ENCODE peak calls at places on chromosomes 3 and 15, in six cellular contexts. A is GM03348; W is activated T-helper 1 cell treated with anti-CD3 and anti-CD28 coated beads, Interleukin-2, amount 50 U/mL, for 16 hours; N is fibroblast of pulmonary artery; F is activated CD4-positive, alpha-beta T cell treated with anti-CD3 and anti-CD28 coated beads for 24 hours; G is AG09319. T is an unnamed sample.

GRCh38 chr3:197736010-197736490 is 654 bp downstream of the RUBCN start:
- DNase-seq in A (peak; percentile 48), W (peak; percentile 14), N (no peak), F (peak; percentile 19), G (no peak), T (peak; percentile 42)

GRCh38 chr3:48662140-48662752 is 440 bp downstream of the CELSR3 start:
- DNase-seq in A (no peak), W (no peak), N (no peak), F (no peak), G (no peak), T (no peak)

GRCh38 chr3:151806838-151807237 is 7.1 kb upstream of the AADAC start:
- DNase-seq in A (no peak), W (no peak), N (no peak), F (no peak), G (no peak), T (no peak)

GRCh38 chr3:133135303-133135702 is 97.1 kb downstream of the TMEM108 start:
- DNase-seq in A (no peak), W (no peak), N (no peak), F (no peak), G (no peak), T (no peak)

GRCh38 chr3:149783576-149783975 is 8.8 kb downstream of the ANKUB1 start:
- DNase-seq in A (peak; percentile 76), W (no peak), N (peak; percentile 68), F (no peak), G (peak; percentile 16), T (no peak)

GRCh38 chr3:151976211-151977050 is 103.0 kb downstream of the SUCNR1 start:
- DNase-seq in A (peak; percentile 83), W (no peak), N (peak; percentile 88), F (no peak), G (peak; percentile 71), T (peak; percentile 88)

GRCh38 chr3:57983734-57984518 is 24.3 kb upstream of the FLNB start:
- DNase-seq in A (peak; percentile 81), W (no peak), N (peak; percentile 91), F (peak; percentile 8), G (peak; percentile 54), T (peak; percentile 29)

GRCh38 chr3:53496984-53497383 is 2.6 kb downstream of the CACNA1D start:
- DNase-seq in A (no peak), W (no peak), N (no peak), F (no peak), G (no peak), T (no peak)

GRCh38 chr3:3699407-3699806 is 99.8 kb upstream of the LRRN1 start:
- DNase-seq in A (no peak), W (no peak), N (no peak), F (no peak), G (no peak), T (no peak)

GRCh38 chr15:60469893-60470641 is 8.9 kb downstream of the ICE2 start:
- DNase-seq in A (no peak), W (no peak), N (peak; percentile 50), F (no peak), G (no peak), T (peak; percentile 65)

GRCh38 chr15:83659011-83659811 is 5.3 kb downstream of the ADAMTSL3 start:
- DNase-seq in A (no peak), W (no peak), N (no peak), F (no peak), G (no peak), T (no peak)

GRCh38 chr3:23941440-23941839 is 3.6 kb upstream of the NR1D2 start:
- DNase-seq in A (no peak), W (no peak), N (no peak), F (no peak), G (no peak), T (no peak)

GRCh38 chr3:25572919-25573385 is 91.8 kb downstream of the TOP2B start:
- DNase-seq in A (peak; percentile 43), W (no peak), N (peak; percentile 23), F (no peak), G (no peak), T (no peak)

GRCh38 chr15:40340740-40341400 is at the start of gene CCDC9B:
- DNase-seq in A (peak; percentile 94), W (no peak), N (peak; percentile 91), F (no peak), G (peak; percentile 74), T (peak; percentile 96)

GRCh38 chr3:85360742-85361387 is 402.1 kb downstream of the CADM2 start:
- DNase-seq in A (no peak), W (no peak), N (peak; percentile 13), F (no peak), G (no peak), T (peak; percentile 22)

GRCh38 chr3:88595025-88595424 is 445.3 kb downstream of the C3orf38 start:
- DNase-seq in A (no peak), W (no peak), N (peak; percentile 8), F (no peak), G (no peak), T (no peak)

GRCh38 chr3:195751584-195751983 is 30.8 kb downstream of the MUC20 start:
- DNase-seq in A (no peak), W (no peak), N (no peak), F (no peak), G (no peak), T (no peak)

GRCh38 chr15:94164202-94164807 is 67.1 kb upstream of the MCTP2 start:
- DNase-seq in A (peak; percentile 52), W (peak; percentile 22), N (peak; percentile 35), F (peak; percentile 49), G (no peak), T (peak; percentile 92)

GRCh38 chr3:104388624-104389023 is 978.1 kb upstream of the ALCAM start:
- DNase-seq in A (no peak), W (no peak), N (peak; percentile 67), F (no peak), G (no peak), T (no peak)

GRCh38 chr15:39583586-39584265 is 2.8 kb downstream of the THBS1 start:
- DNase-seq in A (no peak), W (no peak), N (peak; percentile 81), F (no peak), G (peak; percentile 63), T (peak; percentile 51)

GRCh38 chr15:74302821-74303359 is 64.6 kb downstream of the CYP11A1 start:
- DNase-seq in A (peak; percentile 67), W (no peak), N (peak; percentile 44), F (no peak), G (no peak), T (peak; percentile 56)

GRCh38 chr15:68445351-68445750 is 13.4 kb upstream of the ITGA11 start:
- DNase-seq in A (no peak), W (no peak), N (no peak), F (no peak), G (no peak), T (no peak)

GRCh38 chr3:43183456-43183855 is 77.6 kb upstream of the POMGNT2 start:
- DNase-seq in A (no peak), W (no peak), N (no peak), F (no peak), G (no peak), T (no peak)

GRCh38 chr3:156978471-156978961 is 152.4 kb downstream of the LEKR1 start:
- DNase-seq in A (peak; percentile 6), W (no peak), N (no peak), F (no peak), G (no peak), T (no peak)

GRCh38 chr15:26224266-26224665 is 361.1 kb upstream of the ATP10A start:
- DNase-seq in A (no peak), W (no peak), N (no peak), F (no peak), G (no peak), T (no peak)

GRCh38 chr15:76035593-76035992 is 23.4 kb upstream of the NRG4 start:
- DNase-seq in A (no peak), W (no peak), N (no peak), F (no peak), G (no peak), T (no peak)

GRCh38 chr3:121998030-121998580 is 23.9 kb downstream of the ILDR1 start:
- DNase-seq in A (no peak), W (no peak), N (peak; percentile 45), F (no peak), G (no peak), T (peak; percentile 66)

GRCh38 chr3:136632625-136633081 is 119.5 kb downstream of the STAG1 start:
- DNase-seq in A (no peak), W (no peak), N (peak; percentile 17), F (no peak), G (no peak), T (no peak)

GRCh38 chr3:61776390-61776789 is 215.0 kb downstream of the PTPRG start:
- DNase-seq in A (no peak), W (no peak), N (no peak), F (no peak), G (no peak), T (no peak)

GRCh38 chr3:164741869-164742268 is 336.4 kb downstream of the SI start:
- DNase-seq in A (no peak), W (no peak), N (no peak), F (no peak), G (no peak), T (no peak)

GRCh38 chr3:129315386-129315991 is 36.8 kb downstream of the HMCES start:
- DNase-seq in A (peak; percentile 61), W (no peak), N (peak; percentile 28), F (no peak), G (no peak), T (peak; percentile 57)

GRCh38 chr3:44861412-44862220 is at the start of gene TMEM42:
- DNase-seq in A (peak; percentile 99), W (peak; percentile 81), N (peak; percentile 94), F (peak; percentile 82), G (peak; percentile 79), T (peak; percentile 79)

T was measured in HT-29.